ENCODE peak calls at places on chromosome 7, in five cellular contexts. C is endodermal cell, S is A549, G is kidney epithelial cell, E is AG04450. D is an unnamed sample.

GRCh38 chr7:44065431-44066110 is at the start of gene PGAM2:
- DNase-seq in E (no peak), S (no peak), G (no peak), C (peak), D (no peak)

GRCh38 chr7:44936322-44936721 is 42.5 kb downstream of the MYO1G start:
- DNase-seq in E (no peak), S (no peak), G (no peak), C (no peak), D (no peak)

GRCh38 chr7:98831641-98832221 is 38.1 kb downstream of the TMEM130 start:
- DNase-seq in G (no peak), E (no peak), S (no peak), C (peak), D (no peak)

GRCh38 chr7:99558306-99559275 is at the start of gene ZNF655:
- DNase-seq in C (peak), S (peak), E (peak), G (peak), D (peak)

GRCh38 chr7:77409739-77410545 is 6.2 kb downstream of the GSAP start:
- DNase-seq in E (peak), G (peak), C (no peak), S (no peak), D (no peak)

GRCh38 chr7:25952277-25953057 is 199.5 kb upstream of the NFE2L3 start:
- DNase-seq in E (no peak), S (no peak), G (no peak), C (peak), D (no peak)

GRCh38 chr7:7524121-7524520 is 11.6 kb downstream of the COL28A1 start:
- DNase-seq in S (no peak), C (no peak), E (no peak), G (no peak), D (no peak)

GRCh38 chr7:98368721-98369120 is 32.2 kb downstream of the BAIAP2L1 start:
- DNase-seq in S (no peak), E (no peak), C (no peak), G (no peak), D (no peak)

GRCh38 chr7:28207486-28208158 is 27.0 kb upstream of the JAZF1 start:
- DNase-seq in S (no peak), E (no peak), G (no peak), C (no peak), D (peak)

GRCh38 chr7:44671069-44671468 is 64.6 kb downstream of the OGDH start:
- DNase-seq in S (no peak), C (no peak), G (no peak), E (no peak), D (no peak)

GRCh38 chr7:118079369-118079768 is 104.6 kb upstream of the LSM8 start:
- DNase-seq in G (no peak), E (no peak), C (no peak), S (no peak), D (no peak)

GRCh38 chr7:12398186-12398585 is 5.5 kb downstream of the VWDE start:
- DNase-seq in G (no peak), S (no peak), C (no peak), E (no peak), D (no peak)

GRCh38 chr7:64628192-64628591 is 37.7 kb upstream of the ZNF107 start:
- DNase-seq in G (no peak), C (no peak), E (no peak), S (no peak), D (no peak)

GRCh38 chr7:151598045-151598444 is 78.3 kb upstream of the RHEB start:
- DNase-seq in S (no peak), G (peak), C (no peak), E (peak), D (peak)

GRCh38 chr7:142375710-142376313 is 118.0 kb upstream of the PRSS58 start:
- DNase-seq in S (no peak), C (peak), G (peak), E (no peak), D (no peak)

GRCh38 chr7:28988818-28989595 is 30.9 kb upstream of the TRIL start:
- DNase-seq in G (peak), C (no peak), E (peak), S (no peak), D (peak)

GRCh38 chr7:55504093-55504859 is 68.0 kb downstream of the VOPP1 start:
- DNase-seq in G (no peak), S (no peak), C (no peak), E (no peak), D (no peak)

GRCh38 chr7:106493041-106493731 is 167.8 kb downstream of the CCDC71L start:
- DNase-seq in S (no peak), C (no peak), G (no peak), E (no peak), D (no peak)

GRCh38 chr7:114412548-114412947 is 2.1 kb upstream of the FOXP2 start:
- DNase-seq in E (no peak), S (no peak), C (no peak), G (no peak), D (no peak)

GRCh38 chr7:91892821-91893340 is 12.4 kb upstream of the MTERF1 start:
- DNase-seq in C (peak), G (no peak), E (no peak), S (no peak), D (no peak)

GRCh38 chr7:52897708-52898107 is 137.7 kb upstream of the POM121L12 start:
- DNase-seq in C (no peak), S (no peak), E (no peak), G (no peak), D (peak)

GRCh38 chr7:31432831-31433340 is 81.0 kb upstream of the ITPRID1 start:
- DNase-seq in E (no peak), C (no peak), S (no peak), G (peak), D (no peak)

GRCh38 chr7:15461576-15461975 is 100.2 kb downstream of the AGMO start:
- DNase-seq in C (no peak), E (peak), G (peak), S (no peak), D (peak)

GRCh38 chr7:36171503-36171902 is 18.4 kb downstream of the EEPD1 start:
- DNase-seq in C (no peak), G (no peak), S (no peak), E (no peak), D (no peak)

GRCh38 chr7:133511708-133512107 is 258.8 kb downstream of the EXOC4 start:
- DNase-seq in C (no peak), G (no peak), S (no peak), E (no peak), D (no peak)
- H3K4me3 ChIP-seq in C (no peak), G (no peak), S (no peak), E (no peak), D (no peak)

DNA sequence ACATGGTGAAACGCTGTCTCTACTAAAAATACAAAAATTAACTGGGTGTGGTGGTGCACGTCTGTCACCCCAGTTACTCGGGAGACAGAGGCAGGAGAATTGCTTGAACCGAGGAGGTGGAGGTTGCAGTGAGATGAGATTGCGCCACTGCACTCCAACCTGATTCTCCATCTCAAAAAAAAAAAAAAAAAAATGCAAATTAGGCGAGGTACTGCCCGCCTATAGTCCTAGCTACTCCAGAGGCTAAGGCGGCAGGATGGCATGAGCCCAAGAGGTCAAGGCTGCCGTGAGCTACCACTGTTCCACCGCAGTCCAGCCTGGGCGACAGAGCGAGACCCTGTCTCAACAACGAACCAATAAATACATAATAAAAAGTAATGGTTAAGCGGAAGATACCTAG is 1.1 kb upstream of the EIF4H start:
- DNase-seq in G (no peak), E (no peak), S (no peak), C (peak), D (no peak)
- H3K4me3 ChIP-seq in G (peak), E (peak), S (peak), C (peak), D (peak)

GRCh38 chr7:18167815-18168214 is 140.2 kb upstream of the PRPS1L1 start:
- DNase-seq in S (no peak), C (no peak), G (no peak), E (no peak), D (no peak)

GRCh38 chr7:18162653-18163052 is 135.0 kb upstream of the PRPS1L1 start:
- DNase-seq in C (no peak), E (no peak), S (no peak), G (no peak), D (no peak)

GRCh38 chr7:18165176-18165575 is 137.5 kb upstream of the PRPS1L1 start:
- DNase-seq in E (no peak), G (no peak), C (no peak), S (no peak), D (no peak)

GRCh38 chr7:18166002-18166401 is 138.4 kb upstream of the PRPS1L1 start:
- DNase-seq in C (no peak), G (no peak), S (no peak), E (no peak), D (no peak)

DNA sequence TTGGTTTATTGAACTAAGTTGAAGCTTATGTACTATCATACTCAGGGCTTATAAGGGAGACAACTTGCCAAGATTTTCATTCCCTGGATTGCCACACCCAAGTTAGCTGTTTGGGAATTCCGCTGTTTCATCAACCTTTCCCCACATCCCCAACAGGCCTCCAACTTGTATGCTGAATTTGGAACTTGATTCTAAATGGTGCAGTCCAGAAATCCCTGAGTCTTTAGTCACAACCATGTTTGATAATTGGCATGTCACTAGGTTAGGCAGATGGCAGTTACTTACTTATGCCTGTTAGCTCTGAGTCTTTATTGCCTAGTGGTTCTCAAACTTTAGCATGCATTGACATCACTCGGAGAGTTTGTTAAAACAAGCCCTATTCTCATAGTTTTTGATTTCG is 135.4 kb upstream of the PRPS1L1 start:
- DNase-seq in E (no peak), G (no peak), C (no peak), S (no peak), D (no peak)
- H3K4me3 ChIP-seq in E (no peak), G (no peak), C (no peak), S (no peak), D (no peak)

GRCh38 chr7:137978464-137979237 is 23.2 kb downstream of the CREB3L2 start:
- DNase-seq in E (peak), S (peak), C (no peak), G (peak), D (peak)
- H3K4me3 ChIP-seq in E (peak), S (no peak), C (no peak), G (no peak), D (no peak)

GRCh38 chr7:152923711-152924110 is 164.2 kb downstream of the ACTR3B start:
- DNase-seq in C (no peak), E (no peak), S (no peak), G (no peak), D (no peak)

GRCh38 chr7:152922318-152923081 is 162.9 kb downstream of the ACTR3B start:
- DNase-seq in S (no peak), G (no peak), C (no peak), E (no peak), D (no peak)

GRCh38 chr7:152924826-152925411 is 165.4 kb downstream of the ACTR3B start:
- DNase-seq in S (no peak), E (no peak), C (peak), G (no peak), D (no peak)

GRCh38 chr7:152925412-152926147 is 166.0 kb downstream of the ACTR3B start:
- DNase-seq in C (peak), G (no peak), E (no peak), S (no peak), D (no peak)

GRCh38 chr7:152924238-152924637 is 164.7 kb downstream of the ACTR3B start:
- DNase-seq in C (no peak), E (no peak), G (no peak), S (no peak), D (no peak)
- H3K4me3 ChIP-seq in C (no peak), E (no peak), G (no peak), S (no peak), D (no peak)

DNA sequence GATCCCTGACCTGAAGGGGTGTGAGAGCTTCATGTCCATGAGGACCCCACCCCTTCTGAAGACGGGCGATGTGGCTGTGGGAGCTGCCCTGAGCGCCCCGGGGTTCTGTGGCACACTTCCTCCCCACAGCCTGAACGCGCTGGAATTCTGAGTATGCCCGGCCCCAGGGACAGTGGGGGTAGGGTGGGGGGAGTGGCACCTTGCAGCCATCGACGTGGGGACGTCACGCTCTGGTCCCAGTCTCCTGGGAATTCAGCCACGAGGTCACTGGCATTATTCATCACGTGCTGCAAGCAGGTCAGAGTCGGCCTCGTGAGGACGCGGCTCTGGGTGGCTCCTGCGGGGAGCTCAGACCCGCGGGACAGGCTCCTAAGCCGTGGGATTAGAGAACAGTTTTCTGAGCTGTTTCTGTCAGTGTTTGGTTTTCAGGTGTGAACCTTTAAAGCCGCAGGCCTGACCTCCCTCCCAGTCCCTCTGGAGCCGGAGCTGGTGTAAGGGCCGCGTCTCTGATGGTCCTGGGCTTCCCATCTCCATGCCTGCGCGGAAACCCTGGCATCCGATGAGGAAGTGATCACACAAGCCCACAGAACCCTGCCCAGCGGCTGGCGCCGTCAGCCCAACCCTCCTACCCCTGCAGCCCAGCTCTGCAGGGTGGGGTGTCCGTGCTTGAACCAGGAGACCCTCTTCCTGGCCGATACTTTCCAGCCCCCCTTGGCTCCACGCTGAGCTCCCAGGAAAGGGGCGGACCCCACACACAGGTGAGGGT is 16.2 kb downstream of the GPR146 start:
- DNase-seq in E (no peak), S (no peak), G (no peak), C (peak), D (no peak)
- H3K4me3 ChIP-seq in E (no peak), S (no peak), G (peak), C (no peak), D (no peak)